ENCODE peak calls at places on chromosomes 3 and 15, in six cellular contexts. I is AG09319, X is ovary, Q is D721Med, Y is endodermal cell, H is AG04449. U is an unnamed sample.

GRCh38 chr3:148992635-148993230 is 1.4 kb downstream of the GYG1 start:
- DNase-seq in I (no peak), X (no peak), Q (no peak), Y (peak; percentile 50), H (no peak), U (no peak)

GRCh38 chr15:101054116-101054515 is 135.0 kb downstream of the LRRK1 start:
- DNase-seq in I (no peak), X (no peak), Q (no peak), Y (no peak), H (no peak), U (no peak)

GRCh38 chr15:59917504-59918157 is 86.5 kb upstream of the FOXB1 start:
- DNase-seq in I (peak; percentile 2), X (no peak), Q (peak; percentile 27), Y (peak; percentile 95), H (no peak), U (peak; percentile 76)

GRCh38 chr3:9681723-9682081 is 21.9 kb upstream of the CPNE9 start:
- DNase-seq in I (no peak), X (no peak), Q (no peak), Y (no peak), H (no peak), U (peak; percentile 56)

GRCh38 chr15:62647195-62647865 is 395.2 kb upstream of the TPM1 start:
- DNase-seq in I (no peak), X (no peak), Q (no peak), Y (no peak), H (no peak), U (peak; percentile 70)

GRCh38 chr3:170233532-170233931 is 11.3 kb downstream of the PRKCI start:
- DNase-seq in I (peak; percentile 60), X (peak; percentile 18), Q (no peak), Y (no peak), H (peak; percentile 69), U (peak; percentile 38)

GRCh38 chr3:196144383-196145105 is 62.7 kb upstream of the TFRC start:
- DNase-seq in I (no peak), X (no peak), Q (no peak), Y (no peak), H (peak; percentile 44), U (no peak)

GRCh38 chr15:64008177-64008576 is 38.1 kb downstream of the DAPK2 start:
- DNase-seq in I (no peak), X (no peak), Q (no peak), Y (no peak), H (no peak), U (no peak)

GRCh38 chr15:56052389-56053045 is 59.1 kb upstream of the NEDD4 start:
- DNase-seq in I (peak; percentile 24), X (no peak), Q (peak; percentile 29), Y (no peak), H (no peak), U (no peak)

GRCh38 chr15:68576253-68577236 is 2.2 kb upstream of the CORO2B start:
- DNase-seq in I (no peak), X (no peak), Q (no peak), Y (no peak), H (no peak), U (no peak)

GRCh38 chr15:85427286-85428028 is 47.1 kb downstream of the AKAP13 start:
- DNase-seq in I (no peak), X (no peak), Q (no peak), Y (no peak), H (no peak), U (no peak)

DNA sequence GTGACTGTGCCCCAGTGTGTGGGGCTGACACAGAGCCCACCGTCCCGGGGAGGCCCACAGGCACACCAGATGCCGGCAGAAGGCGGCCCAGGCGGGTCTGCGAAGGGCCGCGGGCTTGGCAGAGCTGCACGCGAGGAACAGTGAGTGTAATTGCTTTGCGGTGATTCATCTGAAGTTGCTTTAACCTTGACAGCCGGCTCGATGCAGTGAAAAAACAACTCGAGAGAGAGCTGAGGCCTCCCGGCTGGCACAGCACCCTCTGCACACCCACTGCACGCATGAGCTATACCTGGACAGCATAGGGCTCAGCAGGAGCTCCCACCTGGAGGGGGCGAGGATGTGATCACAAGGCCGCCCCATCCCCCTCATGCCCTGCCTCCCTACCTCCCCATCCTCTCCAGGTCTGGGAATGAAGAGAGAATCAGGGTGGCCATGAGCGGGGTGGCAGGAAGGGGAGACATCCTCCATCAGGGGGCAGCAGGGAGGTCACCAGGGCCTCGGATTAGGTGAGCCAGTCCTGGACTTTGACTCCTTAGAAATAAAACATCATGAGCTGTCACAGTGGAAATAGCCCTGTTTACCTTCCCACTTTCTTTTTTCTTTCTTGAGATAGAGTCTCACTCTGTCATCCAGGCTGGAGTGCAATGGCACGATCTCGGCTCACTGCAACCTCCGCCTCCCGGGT is 172.6 kb downstream of the MEGF11 start:
- DNase-seq in I (peak; percentile 11), X (peak; percentile 76), Q (no peak), Y (peak; percentile 86), H (peak; percentile 14), U (peak; percentile 51)
- TF ChIP-seq CTCF in I (no peak), X (no peak), Q (peak; percentile 14), Y (peak; percentile 81), H (no peak), U (no peak)

GRCh38 chr3:172751188-172751571 is 654 bp downstream of the ECT2 start:
- DNase-seq in I (no peak), X (no peak), Q (no peak), Y (no peak), H (no peak), U (no peak)

GRCh38 chr3:172750368-172751187 is at the start of gene ECT2:
- DNase-seq in I (peak; percentile 99), X (peak; percentile 96), Q (peak; percentile 60), Y (peak; percentile 100), H (peak; percentile 97), U (peak; percentile 99)

GRCh38 chr3:172753125-172753524 is 2.6 kb downstream of the ECT2 start:
- DNase-seq in I (no peak), X (no peak), Q (no peak), Y (no peak), H (no peak), U (no peak)

GRCh38 chr3:172750069-172750367 is 508 bp upstream of the ECT2 start:
- DNase-seq in I (no peak), X (no peak), Q (no peak), Y (no peak), H (no peak), U (no peak)

DNA sequence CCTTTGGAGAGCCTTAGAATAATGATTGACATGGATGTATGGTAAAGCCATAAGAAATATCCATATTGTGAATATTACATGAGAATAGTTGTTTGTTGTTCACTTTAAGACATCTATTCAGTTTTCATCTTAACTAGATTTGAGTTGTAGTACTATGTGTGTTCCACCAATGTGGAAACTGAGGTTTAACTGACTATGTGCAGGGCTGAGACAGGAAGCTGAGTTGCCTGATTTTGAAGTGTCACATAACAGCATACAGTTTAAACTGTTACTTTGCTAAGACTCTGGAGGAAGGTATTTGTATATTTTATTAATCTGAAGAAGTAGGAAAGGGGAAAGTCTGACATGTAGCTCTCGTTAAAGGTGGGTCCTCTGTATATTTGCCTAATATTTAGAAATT is 2.1 kb downstream of the ECT2 start:
- DNase-seq in I (no peak), X (no peak), Q (no peak), Y (no peak), H (no peak), U (no peak)
- TF ChIP-seq CTCF in I (no peak), X (no peak), Q (no peak), Y (no peak), H (no peak), U (no peak)

DNA sequence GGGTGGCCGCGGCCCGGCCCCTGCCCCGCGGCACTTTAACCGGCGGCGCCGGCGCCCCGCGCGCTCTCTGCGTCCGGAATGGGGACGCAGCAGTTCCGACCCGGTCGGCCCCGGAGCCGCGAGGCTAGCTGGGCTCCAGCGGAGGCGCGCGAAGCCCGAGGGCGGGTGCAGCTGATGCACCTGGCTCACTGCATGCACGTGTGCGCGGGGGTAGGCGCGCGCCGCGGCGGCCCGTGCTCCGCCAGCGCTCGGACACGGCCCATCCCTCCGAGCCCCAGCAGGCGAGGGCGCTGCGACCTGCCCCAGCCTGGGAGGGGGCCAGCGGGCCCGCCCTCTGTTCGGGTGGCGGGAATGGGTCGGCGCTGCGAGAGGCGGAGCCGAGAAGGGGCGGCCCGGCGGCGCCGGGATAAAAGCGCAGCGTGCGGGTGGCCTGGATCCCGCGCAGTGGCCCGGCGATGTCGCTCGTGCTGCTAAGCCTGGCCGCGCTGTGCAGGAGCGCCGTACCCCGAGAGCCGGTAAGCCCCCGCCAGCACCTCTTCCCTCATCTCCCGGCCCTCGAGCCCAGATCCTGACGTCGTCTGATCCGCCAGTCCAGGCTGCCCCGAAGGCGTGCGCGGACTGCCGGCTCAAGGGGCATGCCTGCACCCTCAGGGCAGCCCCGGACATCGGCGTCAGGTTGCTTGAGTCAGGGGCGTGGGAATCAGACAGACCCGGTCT is at the start of the genes CHDH and IL17RB:
- DNase-seq in I (no peak), X (peak; percentile 58), Q (no peak), Y (peak; percentile 90), H (no peak), U (peak; percentile 84)
- TF ChIP-seq CTCF in I (no peak), X (no peak), Q (no peak), Y (no peak), H (no peak), U (no peak)

DNA sequence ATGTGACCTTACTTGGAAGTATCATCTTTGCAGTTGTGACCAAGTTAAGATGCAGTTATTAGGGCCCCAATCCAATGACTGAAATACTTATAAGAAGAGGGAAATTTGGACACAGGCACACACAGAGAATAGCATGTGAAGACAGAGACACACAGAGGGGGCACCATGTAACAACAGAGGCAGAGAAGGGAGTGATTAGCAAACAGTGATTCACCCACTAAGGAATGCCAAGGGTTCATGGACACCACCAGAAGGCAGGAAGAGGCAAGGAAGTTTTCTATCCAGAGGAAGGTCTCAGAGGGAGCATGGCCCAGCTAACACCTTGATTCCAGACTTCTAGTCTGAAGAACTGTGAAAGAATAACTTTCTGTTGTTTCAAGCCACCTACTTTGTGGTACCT is 25.0 kb downstream of the SIDT1 start:
- DNase-seq in I (no peak), X (no peak), Q (no peak), Y (peak; percentile 56), H (no peak), U (no peak)
- TF ChIP-seq CTCF in I (no peak), X (no peak), Q (no peak), Y (no peak), H (no peak), U (no peak)

DNA sequence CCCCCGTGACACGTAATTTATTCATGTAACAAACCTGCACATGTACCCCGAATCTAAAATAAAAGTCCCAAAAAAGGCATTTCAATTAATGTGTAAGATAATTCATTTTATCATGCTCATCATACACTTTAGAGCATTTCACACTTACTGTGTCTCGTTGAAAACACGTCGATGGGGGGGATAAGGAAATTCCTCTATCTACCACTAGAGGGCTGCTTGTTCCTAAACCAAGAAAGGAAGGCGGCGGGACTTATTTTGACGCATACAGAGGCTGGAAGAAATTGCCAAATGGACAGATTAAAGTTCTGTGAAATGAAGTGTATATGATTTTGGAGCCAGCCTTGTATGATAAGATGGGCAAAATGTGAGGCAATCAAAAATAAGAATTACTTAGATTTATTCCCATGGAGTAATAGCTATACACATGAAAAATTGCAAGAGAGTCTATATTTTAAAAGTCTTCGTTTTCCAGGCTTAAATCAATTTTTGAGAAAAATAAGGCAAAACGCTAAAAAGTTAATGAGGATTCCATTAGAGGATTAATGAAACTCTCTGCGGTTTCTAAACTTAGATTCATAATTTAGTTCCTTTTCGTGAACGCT is 346.8 kb downstream of the CNTN3 start:
- DNase-seq in I (no peak), X (no peak), Q (no peak), Y (peak; percentile 77), H (no peak), U (peak; percentile 19)
- TF ChIP-seq CTCF in I (peak; percentile 70), X (no peak), Q (peak; percentile 86), Y (peak; percentile 92), H (peak; percentile 49), U (peak; percentile 75)

DNA sequence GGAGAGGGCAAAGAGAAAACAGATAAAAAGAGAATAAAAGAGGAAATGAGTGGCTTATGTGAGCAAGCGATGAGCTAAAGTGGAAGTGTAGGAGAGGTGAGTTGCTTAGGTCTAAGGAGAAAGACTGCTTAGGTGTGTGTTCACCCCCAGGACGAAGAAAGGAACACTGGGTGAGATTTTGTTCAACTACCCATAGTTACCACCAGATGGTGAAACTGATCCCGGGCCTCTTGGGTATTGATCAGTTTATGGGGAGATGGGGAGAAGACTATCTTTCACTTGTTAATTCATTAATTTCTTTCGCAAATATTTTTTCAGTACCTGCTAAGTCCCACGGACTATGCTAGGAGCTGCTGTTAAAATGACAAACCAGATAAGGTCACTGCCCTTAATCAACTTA is 33.9 kb downstream of the GAP43 start:
- DNase-seq in I (no peak), X (no peak), Q (no peak), Y (no peak), H (no peak), U (no peak)
- TF ChIP-seq CTCF in I (no peak), X (no peak), Q (no peak), Y (peak; percentile 67), H (no peak), U (no peak)